ENCODE peak calls at places on chromosomes 16 and 17, in seven cellular contexts. One of them, this sample, is unnamed.

GRCh38 chr17:31931781-31932180 is 5.0 kb upstream of the SUZ12 start:
- DNase-seq in AG09309: no peak
- DNase-seq in CD4-positive, alpha-beta T cell: no peak
- DNase-seq in pancreas: no peak
- DNase-seq in heart right ventricle: no peak
- DNase-seq in cardiac muscle cell: no peak
- DNase-seq in PC-9: no peak
- DNase-seq in this sample: no peak

GRCh38 chr17:64732336-64733006 is 70.4 kb upstream of the SMURF2 start:
- DNase-seq in AG09309: no peak
- DNase-seq in CD4-positive, alpha-beta T cell: no peak
- DNase-seq in pancreas: peak
- DNase-seq in heart right ventricle: peak
- DNase-seq in cardiac muscle cell: peak
- DNase-seq in PC-9: no peak
- DNase-seq in this sample: no peak

GRCh38 chr17:8643855-8644506 is 13.5 kb upstream of the MYH10 start:
- DNase-seq in AG09309: no peak
- DNase-seq in CD4-positive, alpha-beta T cell: no peak
- DNase-seq in pancreas: no peak
- DNase-seq in heart right ventricle: no peak
- DNase-seq in cardiac muscle cell: no peak
- DNase-seq in PC-9: no peak
- DNase-seq in this sample: no peak

GRCh38 chr16:75279277-75279676 is 27.9 kb upstream of the BCAR1 start:
- DNase-seq in AG09309: no peak
- DNase-seq in CD4-positive, alpha-beta T cell: no peak
- DNase-seq in pancreas: no peak
- DNase-seq in heart right ventricle: no peak
- DNase-seq in cardiac muscle cell: no peak
- DNase-seq in PC-9: peak
- DNase-seq in this sample: no peak

GRCh38 chr16:77169650-77170236 is 21.2 kb upstream of the MON1B start:
- DNase-seq in AG09309: no peak
- DNase-seq in CD4-positive, alpha-beta T cell: peak
- DNase-seq in pancreas: peak
- DNase-seq in heart right ventricle: no peak
- DNase-seq in cardiac muscle cell: peak
- DNase-seq in PC-9: no peak
- DNase-seq in this sample: peak

GRCh38 chr16:54952195-54952594 is 21.5 kb downstream of the IRX5 start:
- DNase-seq in AG09309: no peak
- DNase-seq in CD4-positive, alpha-beta T cell: no peak
- DNase-seq in pancreas: no peak
- DNase-seq in heart right ventricle: no peak
- DNase-seq in cardiac muscle cell: no peak
- DNase-seq in PC-9: no peak
- DNase-seq in this sample: no peak

GRCh38 chr17:72984925-72985322 is 107.6 kb downstream of the SLC39A11 start:
- DNase-seq in AG09309: no peak
- DNase-seq in CD4-positive, alpha-beta T cell: no peak
- DNase-seq in pancreas: no peak
- DNase-seq in heart right ventricle: no peak
- DNase-seq in cardiac muscle cell: peak
- DNase-seq in PC-9: peak
- DNase-seq in this sample: no peak

GRCh38 chr17:75827291-75828050 is 16.7 kb downstream of the UNC13D start:
- DNase-seq in AG09309: no peak
- DNase-seq in CD4-positive, alpha-beta T cell: peak
- DNase-seq in pancreas: peak
- DNase-seq in heart right ventricle: peak
- DNase-seq in cardiac muscle cell: peak
- DNase-seq in PC-9: no peak
- DNase-seq in this sample: peak

GRCh38 chr17:69724236-69724635 is 309.7 kb downstream of the MAP2K6 start:
- DNase-seq in AG09309: no peak
- DNase-seq in CD4-positive, alpha-beta T cell: no peak
- DNase-seq in pancreas: no peak
- DNase-seq in heart right ventricle: no peak
- DNase-seq in cardiac muscle cell: no peak
- DNase-seq in PC-9: no peak
- DNase-seq in this sample: no peak

GRCh38 chr17:14011740-14012405 is 57.4 kb upstream of the COX10 start:
- DNase-seq in AG09309: no peak
- DNase-seq in CD4-positive, alpha-beta T cell: no peak
- DNase-seq in pancreas: peak
- DNase-seq in heart right ventricle: peak
- DNase-seq in cardiac muscle cell: no peak
- DNase-seq in PC-9: no peak
- DNase-seq in this sample: no peak

GRCh38 chr16:86909359-86910145 is 331.2 kb downstream of the FOXL1 start:
- DNase-seq in AG09309: no peak
- DNase-seq in CD4-positive, alpha-beta T cell: no peak
- DNase-seq in pancreas: no peak
- DNase-seq in heart right ventricle: no peak
- DNase-seq in cardiac muscle cell: no peak
- DNase-seq in PC-9: no peak
- DNase-seq in this sample: no peak

GRCh38 chr16:52671560-52671959 is 124.6 kb upstream of the TOX3 start:
- DNase-seq in AG09309: no peak
- DNase-seq in CD4-positive, alpha-beta T cell: no peak
- DNase-seq in pancreas: no peak
- DNase-seq in heart right ventricle: no peak
- DNase-seq in cardiac muscle cell: no peak
- DNase-seq in PC-9: no peak
- DNase-seq in this sample: no peak

GRCh38 chr16:25135239-25135878 is 23.8 kb downstream of the LCMT1 start:
- DNase-seq in AG09309: no peak
- DNase-seq in CD4-positive, alpha-beta T cell: no peak
- DNase-seq in pancreas: no peak
- DNase-seq in heart right ventricle: no peak
- DNase-seq in cardiac muscle cell: peak
- DNase-seq in PC-9: peak
- DNase-seq in this sample: no peak

GRCh38 chr16:19138601-19139000 is 24.8 kb downstream of the ITPRIPL2 start:
- DNase-seq in AG09309: no peak
- DNase-seq in CD4-positive, alpha-beta T cell: no peak
- DNase-seq in pancreas: no peak
- DNase-seq in heart right ventricle: peak
- DNase-seq in cardiac muscle cell: peak
- DNase-seq in PC-9: peak
- DNase-seq in this sample: peak

GRCh38 chr17:15453782-15454181 is 13.6 kb downstream of the CDRT4 start:
- DNase-seq in AG09309: no peak
- DNase-seq in CD4-positive, alpha-beta T cell: no peak
- DNase-seq in pancreas: no peak
- DNase-seq in heart right ventricle: no peak
- DNase-seq in cardiac muscle cell: no peak
- DNase-seq in PC-9: no peak
- DNase-seq in this sample: no peak

GRCh38 chr16:47258874-47259461 is 115.2 kb upstream of the NETO2 start:
- DNase-seq in AG09309: no peak
- DNase-seq in CD4-positive, alpha-beta T cell: no peak
- DNase-seq in pancreas: no peak
- DNase-seq in heart right ventricle: no peak
- DNase-seq in cardiac muscle cell: peak
- DNase-seq in PC-9: no peak
- DNase-seq in this sample: no peak

GRCh38 chr16:49484454-49484853 is 110.8 kb downstream of the C16orf78 start:
- DNase-seq in AG09309: no peak
- DNase-seq in CD4-positive, alpha-beta T cell: peak
- DNase-seq in pancreas: peak
- DNase-seq in heart right ventricle: peak
- DNase-seq in cardiac muscle cell: peak
- DNase-seq in PC-9: no peak
- DNase-seq in this sample: peak

GRCh38 chr16:12271006-12271405 is 294.5 kb downstream of the SNX29 start:
- DNase-seq in AG09309: no peak
- DNase-seq in CD4-positive, alpha-beta T cell: no peak
- DNase-seq in pancreas: no peak
- DNase-seq in heart right ventricle: no peak
- DNase-seq in cardiac muscle cell: peak
- DNase-seq in PC-9: no peak
- DNase-seq in this sample: peak

GRCh38 chr17:57284984-57285646 is 28.8 kb downstream of the MSI2 start:
- DNase-seq in AG09309: no peak
- DNase-seq in CD4-positive, alpha-beta T cell: no peak
- DNase-seq in pancreas: no peak
- DNase-seq in heart right ventricle: no peak
- DNase-seq in cardiac muscle cell: no peak
- DNase-seq in PC-9: no peak
- DNase-seq in this sample: no peak

GRCh38 chr16:910181-910580 is 60.6 kb downstream of the LMF1 start:
- DNase-seq in AG09309: no peak
- DNase-seq in CD4-positive, alpha-beta T cell: no peak
- DNase-seq in pancreas: no peak
- DNase-seq in heart right ventricle: no peak
- DNase-seq in cardiac muscle cell: no peak
- DNase-seq in PC-9: no peak
- DNase-seq in this sample: no peak
- TF ChIP-seq CTCF in AG09309: no peak
- TF ChIP-seq CTCF in CD4-positive, alpha-beta T cell: no peak
- TF ChIP-seq CTCF in pancreas: no peak
- TF ChIP-seq CTCF in heart right ventricle: no peak
- TF ChIP-seq CTCF in cardiac muscle cell: no peak
- TF ChIP-seq CTCF in PC-9: no peak
- TF ChIP-seq CTCF in this sample: no peak

GRCh38 chr17:51901242-51901641 is 257.3 kb downstream of the CA10 start:
- DNase-seq in AG09309: no peak
- DNase-seq in CD4-positive, alpha-beta T cell: no peak
- DNase-seq in pancreas: no peak
- DNase-seq in heart right ventricle: no peak
- DNase-seq in cardiac muscle cell: no peak
- DNase-seq in PC-9: no peak
- DNase-seq in this sample: no peak
- TF ChIP-seq CTCF in AG09309: no peak
- TF ChIP-seq CTCF in CD4-positive, alpha-beta T cell: no peak
- TF ChIP-seq CTCF in pancreas: no peak
- TF ChIP-seq CTCF in heart right ventricle: no peak
- TF ChIP-seq CTCF in cardiac muscle cell: no peak
- TF ChIP-seq CTCF in PC-9: no peak
- TF ChIP-seq CTCF in this sample: no peak

DNA sequence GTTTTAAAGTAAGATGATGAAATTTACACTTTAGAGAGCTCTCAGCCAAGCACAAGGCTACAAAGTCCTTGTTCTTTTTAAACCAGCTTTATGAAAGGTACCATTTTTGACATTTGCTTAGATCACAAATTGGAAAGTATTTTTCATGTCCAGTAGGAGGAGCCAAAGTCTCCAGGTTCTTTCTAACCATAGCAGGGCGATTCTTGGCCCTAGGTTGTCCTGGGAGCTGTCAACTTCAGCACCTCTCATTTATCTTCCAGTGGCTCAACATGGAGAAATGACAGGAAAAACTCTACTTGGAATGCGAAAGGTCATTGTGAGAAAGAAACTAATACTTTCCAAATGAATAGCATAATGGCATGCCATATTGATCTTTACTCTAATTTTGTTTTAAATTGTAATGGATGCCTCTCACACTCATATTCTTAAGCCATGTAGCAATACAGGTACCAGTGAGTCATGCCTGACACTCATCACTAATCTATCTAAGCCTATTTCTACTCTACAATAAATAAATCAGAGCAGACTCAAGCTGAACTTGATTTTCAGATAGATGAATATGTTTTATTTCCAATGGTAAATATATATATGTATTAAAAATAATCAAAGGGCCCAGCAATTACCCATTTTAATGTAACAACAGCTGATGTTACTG is 919.1 kb upstream of the EEF2KMT start:
- DNase-seq in AG09309: no peak
- DNase-seq in CD4-positive, alpha-beta T cell: no peak
- DNase-seq in pancreas: no peak
- DNase-seq in heart right ventricle: no peak
- DNase-seq in cardiac muscle cell: no peak
- DNase-seq in PC-9: no peak
- DNase-seq in this sample: peak
- TF ChIP-seq CTCF in AG09309: no peak
- TF ChIP-seq CTCF in CD4-positive, alpha-beta T cell: no peak
- TF ChIP-seq CTCF in pancreas: no peak
- TF ChIP-seq CTCF in heart right ventricle: no peak
- TF ChIP-seq CTCF in cardiac muscle cell: no peak
- TF ChIP-seq CTCF in PC-9: peak
- TF ChIP-seq CTCF in this sample: peak

GRCh38 chr16:26457896-26458295 is 608.8 kb upstream of the C16orf82 start:
- DNase-seq in AG09309: no peak
- DNase-seq in CD4-positive, alpha-beta T cell: no peak
- DNase-seq in pancreas: no peak
- DNase-seq in heart right ventricle: no peak
- DNase-seq in cardiac muscle cell: no peak
- DNase-seq in PC-9: no peak
- DNase-seq in this sample: no peak
- TF ChIP-seq CTCF in AG09309: no peak
- TF ChIP-seq CTCF in CD4-positive, alpha-beta T cell: no peak
- TF ChIP-seq CTCF in pancreas: no peak
- TF ChIP-seq CTCF in heart right ventricle: no peak
- TF ChIP-seq CTCF in cardiac muscle cell: no peak
- TF ChIP-seq CTCF in PC-9: no peak
- TF ChIP-seq CTCF in this sample: no peak

DNA sequence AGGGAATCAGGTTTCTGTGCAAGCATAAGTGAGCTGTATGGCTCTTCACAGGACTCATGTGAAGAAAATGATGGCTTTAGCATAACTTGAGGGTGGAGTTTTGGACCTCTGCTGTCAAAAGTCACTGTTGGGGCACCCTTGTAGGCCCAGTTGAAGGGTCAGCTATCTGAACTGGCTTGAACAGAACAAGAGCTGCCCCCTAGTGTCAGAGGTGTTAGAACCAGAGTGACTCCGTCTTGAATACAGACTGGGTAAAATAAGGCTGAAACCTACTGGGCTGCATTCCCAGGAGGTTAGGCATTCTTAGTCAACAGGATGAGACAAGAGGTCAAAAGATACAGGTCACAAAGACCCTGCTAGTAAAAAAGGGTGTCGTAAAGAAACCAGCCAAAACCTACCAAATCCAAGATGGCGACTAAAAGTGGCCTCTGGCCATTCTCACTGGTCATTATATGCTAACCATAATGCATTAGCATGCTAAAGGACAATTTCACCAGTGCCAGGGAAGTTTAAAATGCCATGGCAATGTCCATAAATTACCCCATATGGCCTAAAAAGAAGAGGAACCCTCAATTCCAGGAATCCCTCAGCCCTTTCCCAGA is 484.0 kb upstream of the ERCC4 start:
- DNase-seq in AG09309: no peak
- DNase-seq in CD4-positive, alpha-beta T cell: no peak
- DNase-seq in pancreas: no peak
- DNase-seq in heart right ventricle: no peak
- DNase-seq in cardiac muscle cell: no peak
- DNase-seq in PC-9: no peak
- DNase-seq in this sample: no peak
- TF ChIP-seq CTCF in AG09309: no peak
- TF ChIP-seq CTCF in CD4-positive, alpha-beta T cell: no peak
- TF ChIP-seq CTCF in pancreas: no peak
- TF ChIP-seq CTCF in heart right ventricle: no peak
- TF ChIP-seq CTCF in cardiac muscle cell: no peak
- TF ChIP-seq CTCF in PC-9: peak
- TF ChIP-seq CTCF in this sample: no peak

This sample was measured in nephron progenitor cell.